ENCODE peak calls at places on chromosome 5, in ten cellular contexts. S is heart left ventricle; G is adrenal gland; M is BJ; Z is cardiac muscle cell; T is pancreas; B is heart right ventricle; N is CD8-positive, alpha-beta T cell; E is PC-3; I is prostate gland. H is an unnamed sample.

GRCh38 chr5:175133185-175133584 is 310.8 kb downstream of the DRD1 start:
- DNase-seq in E (no peak), N (no peak), Z (peak; percentile 10), S (no peak), G (no peak), I (no peak), B (no peak), T (no peak), M (no peak), H (no peak)

GRCh38 chr5:52787600-52788504 is at the start of the genes ITGA1 and PELO:
- DNase-seq in M (no peak), I (peak; percentile 58), T (peak; percentile 67), Z (peak; percentile 81), B (peak; percentile 72), S (peak; percentile 79), E (peak; percentile 62), N (peak; percentile 65), G (peak; percentile 93), H (peak; percentile 59)

GRCh38 chr5:77418601-77419591 is 73.2 kb downstream of the WDR41 start:
- DNase-seq in T (no peak), Z (no peak), E (peak; percentile 25), N (no peak), G (no peak), I (peak; percentile 25), B (no peak), S (no peak), M (no peak), H (peak; percentile 76)

GRCh38 chr5:140295414-140295813 is 7.5 kb downstream of the PFDN1 start:
- DNase-seq in B (no peak), N (no peak), M (peak; percentile 52), G (peak; percentile 79), I (peak; percentile 16), Z (peak; percentile 77), E (peak; percentile 96), T (no peak), S (peak; percentile 55), H (peak; percentile 98)

GRCh38 chr5:31640024-31640423 is 1.1 kb downstream of the PDZD2 start:
- DNase-seq in E (no peak), T (no peak), Z (peak; percentile 34), I (no peak), M (no peak), S (peak; percentile 60), G (no peak), N (no peak), B (peak; percentile 40), H (no peak)

GRCh38 chr5:36692791-36693763 is 86.7 kb downstream of the SLC1A3 start:
- DNase-seq in S (peak; percentile 81), I (peak; percentile 66), B (peak; percentile 79), M (no peak), E (peak; percentile 83), T (peak; percentile 56), N (no peak), G (peak; percentile 82), Z (peak; percentile 88), H (peak; percentile 41)

GRCh38 chr5:27315541-27316282 is 277.3 kb upstream of the CDH9 start:
- DNase-seq in E (peak; percentile 63), T (no peak), G (no peak), S (no peak), Z (no peak), B (no peak), M (peak; percentile 37), N (no peak), I (no peak), H (peak; percentile 77)

GRCh38 chr5:176784218-176785165 is 25.9 kb upstream of the UNC5A start:
- DNase-seq in N (no peak), E (peak; percentile 88), S (no peak), M (peak; percentile 7), B (no peak), T (no peak), I (no peak), G (no peak), Z (no peak), H (peak; percentile 94)

GRCh38 chr5:76389513-76390154 is 13.5 kb upstream of the IQGAP2 start:
- DNase-seq in S (no peak), G (no peak), Z (no peak), B (no peak), M (no peak), T (peak; percentile 54), N (no peak), I (no peak), E (no peak), H (no peak)

GRCh38 chr5:91219803-91220371 is 163.2 kb downstream of the ARRDC3 start:
- DNase-seq in T (no peak), M (no peak), E (peak; percentile 32), Z (no peak), S (peak; percentile 26), I (no peak), B (no peak), N (peak; percentile 20), G (peak; percentile 65), H (peak; percentile 41)

DNA sequence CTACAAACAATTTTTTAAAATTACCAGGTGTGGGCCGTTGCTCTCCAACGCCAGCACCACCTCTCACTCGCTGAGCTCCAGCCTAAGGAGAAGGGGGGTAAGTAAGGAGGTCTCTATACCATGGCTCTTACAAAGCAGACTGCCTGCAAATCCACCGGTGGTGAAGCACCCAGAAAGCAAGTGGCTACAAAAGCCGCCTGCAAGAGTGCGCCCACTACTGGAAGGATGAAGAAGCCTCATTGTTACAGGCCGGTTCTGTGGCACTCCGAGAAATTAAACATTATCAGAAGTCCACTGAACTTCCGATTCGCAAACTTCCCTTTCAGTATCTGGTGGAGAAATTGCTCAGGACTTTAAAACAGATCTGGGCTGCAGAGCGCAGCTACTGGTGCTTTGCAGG is 46.0 kb downstream of the CDO1 start:
- DNase-seq in T (no peak), M (no peak), I (no peak), E (peak; percentile 30), S (no peak), N (no peak), G (no peak), B (no peak), Z (peak; percentile 16), H (peak; percentile 4)
- TF ChIP-seq CTCF in T (no peak), M (peak; percentile 59), I (no peak), E (peak; percentile 66), S (no peak), N (no peak), G (no peak), B (no peak), Z (peak; percentile 26), H (peak; percentile 64)

GRCh38 chr5:72202331-72202825 is 95.1 kb downstream of the MAP1B start:
- DNase-seq in E (no peak), Z (no peak), N (no peak), I (no peak), M (no peak), B (no peak), S (no peak), T (no peak), G (no peak), H (no peak)

GRCh38 chr5:72203251-72203845 is 96.1 kb downstream of the MAP1B start:
- DNase-seq in I (no peak), N (no peak), M (no peak), S (no peak), G (no peak), Z (no peak), T (no peak), E (no peak), B (no peak), H (no peak)

GRCh38 chr5:72197393-72197792 is 90.1 kb downstream of the MAP1B start:
- DNase-seq in B (no peak), Z (no peak), M (no peak), I (no peak), G (no peak), E (no peak), S (no peak), N (no peak), T (no peak), H (no peak)

GRCh38 chr5:72195581-72195980 is 88.3 kb downstream of the MAP1B start:
- DNase-seq in N (no peak), B (no peak), M (no peak), G (no peak), I (no peak), Z (no peak), T (no peak), E (no peak), S (no peak), H (no peak)

DNA sequence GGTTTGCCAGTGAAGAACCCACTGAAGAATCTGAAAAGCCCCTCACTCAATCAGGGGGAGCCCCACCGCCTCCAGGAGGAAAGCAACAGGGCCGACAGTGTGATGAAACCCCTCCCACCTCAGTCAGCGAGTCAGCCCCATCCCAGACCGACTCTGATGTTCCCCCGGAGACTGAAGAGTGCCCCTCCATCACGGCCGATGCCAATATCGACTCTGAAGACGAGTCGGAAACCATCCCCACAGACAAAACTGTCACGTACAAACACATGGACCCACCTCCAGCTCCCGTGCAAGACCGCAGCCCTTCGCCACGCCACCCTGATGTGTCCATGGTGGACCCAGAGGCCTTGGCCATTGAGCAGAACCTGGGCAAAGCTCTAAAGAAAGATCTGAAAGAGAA is 92.4 kb downstream of the MAP1B start:
- DNase-seq in Z (no peak), T (no peak), G (no peak), E (no peak), B (no peak), N (no peak), M (no peak), I (no peak), S (no peak), H (no peak)
- H3K36me3 ChIP-seq in Z (peaks cover 11% of the 10 kb centered on the region), T (no peaks in the 10 kb centered on the region), G (no peaks in the 10 kb centered on the region), E (peaks cover 5% of the 10 kb centered on the region), B (no peaks in the 10 kb centered on the region), N (no peaks in the 10 kb centered on the region), M (peaks cover 23% of the 10 kb centered on the region), I (no peaks in the 10 kb centered on the region), S (peaks cover 3% of the 10 kb centered on the region), H (no peaks in the 10 kb centered on the region)

GRCh38 chr5:40716000-40716399 is 36.3 kb downstream of the PTGER4 start:
- DNase-seq in B (no peak), E (peak; percentile 62), T (no peak), Z (no peak), N (no peak), S (no peak), I (no peak), M (no peak), G (no peak), H (peak; percentile 29)
- TF ChIP-seq CTCF in B (peak; percentile 35), E (peak; percentile 81), T (no peak), Z (peak; percentile 34), N (no peak), S (no peak), I (no peak), M (no peak), G (no peak), H (peak; percentile 30)

GRCh38 chr5:41738695-41739354 is 131.4 kb downstream of the OXCT1 start:
- DNase-seq in B (no peak), S (no peak), N (no peak), M (no peak), T (no peak), I (no peak), E (no peak), Z (no peak), G (no peak), H (peak; percentile 4)

GRCh38 chr5:41736641-41737040 is 133.6 kb downstream of the OXCT1 start:
- DNase-seq in N (no peak), M (no peak), S (no peak), Z (no peak), I (no peak), T (no peak), G (no peak), E (no peak), B (no peak), H (no peak)

DNA sequence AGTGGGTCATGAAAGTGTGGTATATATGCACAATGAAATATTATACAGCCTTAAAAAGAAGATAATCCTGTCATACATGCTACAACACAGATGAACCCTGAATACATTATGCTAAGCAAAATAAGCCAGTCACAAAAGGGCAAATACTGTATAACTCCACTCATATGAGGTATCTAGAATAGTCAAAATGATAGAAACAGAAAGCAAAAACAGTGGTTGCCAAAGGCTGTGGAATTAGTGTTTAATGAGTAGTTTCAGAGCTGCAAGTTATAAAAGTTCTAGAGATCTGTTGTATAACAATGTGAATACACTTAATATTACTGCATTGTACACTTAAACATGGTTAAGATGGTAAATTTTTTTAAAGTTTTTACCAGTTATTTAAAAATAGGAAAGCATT is 135.0 kb downstream of the OXCT1 start:
- DNase-seq in I (no peak), B (no peak), M (no peak), S (no peak), Z (no peak), N (no peak), E (no peak), G (no peak), T (no peak), H (no peak)
- H3K36me3 ChIP-seq in I (no peaks in the 10 kb centered on the region), B (no peaks in the 10 kb centered on the region), M (no peaks in the 10 kb centered on the region), S (peaks cover 12% of the 10 kb centered on the region), Z (peaks cover 2% of the 10 kb centered on the region), N (peaks cover 18% of the 10 kb centered on the region), E (peaks cover 20% of the 10 kb centered on the region), G (no peaks in the 10 kb centered on the region), T (no peaks in the 10 kb centered on the region), H (no peaks in the 10 kb centered on the region)

H was measured in bronchial epithelial cell.